ENCODE peak calls at places on chromosomes 1 and 21, in seven cellular contexts. P, W, E, H, J, T and V are unnamed samples.

GRCh38 chr1:224623743-224624333 is 7.7 kb downstream of the CNIH3 start:
- DNase-seq in P (no peak), W (no peak), E (no peak), H (peak), J (peak), T (peak), V (peak)

GRCh38 chr21:17461582-17461981 is 51.3 kb upstream of the CXADR start:
- DNase-seq in P (no peak), W (no peak), E (no peak), H (no peak), J (no peak), T (no peak), V (no peak)

GRCh38 chr1:204356997-204357396 is 2.7 kb downstream of the PLEKHA6 start:
- DNase-seq in P (no peak), W (no peak), E (no peak), H (peak), J (no peak), T (no peak), V (no peak)

GRCh38 chr1:165444897-165445370 is at the start of gene RXRG:
- DNase-seq in P (no peak), W (no peak), E (no peak), H (peak), J (no peak), T (no peak), V (no peak)

GRCh38 chr1:172040466-172040865 is 199.2 kb downstream of the DNM3 start:
- DNase-seq in P (no peak), W (no peak), E (no peak), H (peak), J (no peak), T (no peak), V (no peak)

GRCh38 chr1:44354268-44354839 is 703 bp downstream of the ERI3 start:
- DNase-seq in P (no peak), W (no peak), E (no peak), H (peak), J (no peak), T (no peak), V (no peak)

GRCh38 chr1:35763211-35763610 is 6.6 kb downstream of the CLSPN start:
- DNase-seq in P (no peak), W (no peak), E (no peak), H (no peak), J (no peak), T (no peak), V (no peak)

GRCh38 chr21:36788116-36788515 is 89.2 kb downstream of the SIM2 start:
- DNase-seq in P (no peak), W (peak), E (no peak), H (no peak), J (no peak), T (no peak), V (no peak)